ENCODE peak calls at places on chromosomes 5 and 9, in seven cellular contexts. One of them, this sample, is unnamed.

GRCh38 chr5:147763791-147764525 is 18.6 kb downstream of the JAKMIP2 start:
- DNase-seq in AG10803: peak
- DNase-seq in epithelial cell of esophagus: no peak
- DNase-seq in cardiac muscle cell: no peak
- DNase-seq in GM10248: no peak
- DNase-seq in CD4-positive, alpha-beta T cell: no peak
- DNase-seq in MM.1S: no peak
- DNase-seq in this sample: no peak

GRCh38 chr9:91825422-91825821 is 124.6 kb downstream of the ROR2 start:
- DNase-seq in AG10803: peak
- DNase-seq in GM10248: no peak
- DNase-seq in CD4-positive, alpha-beta T cell: no peak
- DNase-seq in epithelial cell of esophagus: peak
- DNase-seq in cardiac muscle cell: no peak
- DNase-seq in MM.1S: no peak
- DNase-seq in this sample: no peak

GRCh38 chr9:12973702-12974101 is 198.9 kb downstream of the LURAP1L start:
- DNase-seq in cardiac muscle cell: no peak
- DNase-seq in AG10803: no peak
- DNase-seq in GM10248: no peak
- DNase-seq in epithelial cell of esophagus: peak
- DNase-seq in CD4-positive, alpha-beta T cell: no peak
- DNase-seq in MM.1S: no peak
- DNase-seq in this sample: no peak

GRCh38 chr5:61966558-61966957 is 339.4 kb upstream of the KIF2A start:
- DNase-seq in CD4-positive, alpha-beta T cell: no peak
- DNase-seq in MM.1S: no peak
- DNase-seq in epithelial cell of esophagus: no peak
- DNase-seq in cardiac muscle cell: no peak
- DNase-seq in GM10248: no peak
- DNase-seq in AG10803: no peak
- DNase-seq in this sample: no peak

GRCh38 chr5:165328856-165329255 is 1823.4 kb downstream of the MAT2B start:
- DNase-seq in AG10803: no peak
- DNase-seq in CD4-positive, alpha-beta T cell: no peak
- DNase-seq in epithelial cell of esophagus: peak
- DNase-seq in MM.1S: no peak
- DNase-seq in cardiac muscle cell: no peak
- DNase-seq in GM10248: no peak
- DNase-seq in this sample: no peak

GRCh38 chr5:949815-950560 is 57.3 kb downstream of the TRIP13 start:
- DNase-seq in epithelial cell of esophagus: no peak
- DNase-seq in CD4-positive, alpha-beta T cell: no peak
- DNase-seq in MM.1S: no peak
- DNase-seq in GM10248: no peak
- DNase-seq in AG10803: no peak
- DNase-seq in cardiac muscle cell: no peak
- DNase-seq in this sample: no peak

GRCh38 chr5:131792900-131793299 is 3.9 kb downstream of the FNIP1 start:
- DNase-seq in cardiac muscle cell: no peak
- DNase-seq in MM.1S: no peak
- DNase-seq in epithelial cell of esophagus: peak
- DNase-seq in GM10248: no peak
- DNase-seq in AG10803: no peak
- DNase-seq in CD4-positive, alpha-beta T cell: no peak
- DNase-seq in this sample: no peak

GRCh38 chr5:14595189-14595588 is 13.6 kb downstream of the OTULINL start:
- DNase-seq in GM10248: peak
- DNase-seq in CD4-positive, alpha-beta T cell: no peak
- DNase-seq in epithelial cell of esophagus: no peak
- DNase-seq in AG10803: no peak
- DNase-seq in MM.1S: peak
- DNase-seq in cardiac muscle cell: no peak
- DNase-seq in this sample: no peak

GRCh38 chr5:181223041-181223728 is at the start of gene TRIM41:
- DNase-seq in AG10803: peak
- DNase-seq in cardiac muscle cell: peak
- DNase-seq in MM.1S: peak
- DNase-seq in CD4-positive, alpha-beta T cell: peak
- DNase-seq in GM10248: peak
- DNase-seq in epithelial cell of esophagus: peak
- DNase-seq in this sample: peak

GRCh38 chr9:131714161-131714646 is 25.7 kb downstream of the RAPGEF1 start:
- DNase-seq in GM10248: no peak
- DNase-seq in cardiac muscle cell: no peak
- DNase-seq in MM.1S: no peak
- DNase-seq in AG10803: peak
- DNase-seq in epithelial cell of esophagus: peak
- DNase-seq in CD4-positive, alpha-beta T cell: no peak
- DNase-seq in this sample: no peak

GRCh38 chr5:140338336-140338735 is 8.1 kb downstream of the HBEGF start:
- DNase-seq in MM.1S: no peak
- DNase-seq in epithelial cell of esophagus: peak
- DNase-seq in GM10248: no peak
- DNase-seq in CD4-positive, alpha-beta T cell: no peak
- DNase-seq in AG10803: peak
- DNase-seq in cardiac muscle cell: no peak
- DNase-seq in this sample: no peak

GRCh38 chr9:131618071-131618479 is 72.8 kb downstream of the PRRT1B start:
- DNase-seq in GM10248: no peak
- DNase-seq in epithelial cell of esophagus: peak
- DNase-seq in CD4-positive, alpha-beta T cell: no peak
- DNase-seq in MM.1S: no peak
- DNase-seq in AG10803: no peak
- DNase-seq in cardiac muscle cell: peak
- DNase-seq in this sample: no peak

GRCh38 chr5:179284751-179285191 is 60.5 kb downstream of the ADAMTS2 start:
- DNase-seq in epithelial cell of esophagus: no peak
- DNase-seq in CD4-positive, alpha-beta T cell: no peak
- DNase-seq in MM.1S: no peak
- DNase-seq in GM10248: no peak
- DNase-seq in AG10803: no peak
- DNase-seq in cardiac muscle cell: no peak
- DNase-seq in this sample: no peak

GRCh38 chr5:177427211-177427822 is 841 bp downstream of the GRK6 start:
- DNase-seq in cardiac muscle cell: no peak
- DNase-seq in CD4-positive, alpha-beta T cell: no peak
- DNase-seq in MM.1S: peak
- DNase-seq in epithelial cell of esophagus: no peak
- DNase-seq in AG10803: no peak
- DNase-seq in GM10248: no peak
- DNase-seq in this sample: no peak

GRCh38 chr9:36017278-36017677 is 19.4 kb upstream of the RECK start:
- DNase-seq in GM10248: no peak
- DNase-seq in epithelial cell of esophagus: no peak
- DNase-seq in cardiac muscle cell: no peak
- DNase-seq in MM.1S: no peak
- DNase-seq in CD4-positive, alpha-beta T cell: no peak
- DNase-seq in AG10803: no peak
- DNase-seq in this sample: no peak

GRCh38 chr9:123753669-123754307 is 176.1 kb downstream of the DENND1A start:
- DNase-seq in GM10248: no peak
- DNase-seq in MM.1S: peak
- DNase-seq in AG10803: no peak
- DNase-seq in epithelial cell of esophagus: peak
- DNase-seq in CD4-positive, alpha-beta T cell: no peak
- DNase-seq in cardiac muscle cell: no peak
- DNase-seq in this sample: no peak

GRCh38 chr5:67679184-67679855 is 482.7 kb upstream of the CD180 start:
- DNase-seq in CD4-positive, alpha-beta T cell: no peak
- DNase-seq in cardiac muscle cell: no peak
- DNase-seq in GM10248: no peak
- DNase-seq in MM.1S: peak
- DNase-seq in AG10803: no peak
- DNase-seq in epithelial cell of esophagus: no peak
- DNase-seq in this sample: no peak

GRCh38 chr5:115168829-115169391 is 798 bp downstream of the TRIM36 start:
- DNase-seq in MM.1S: peak
- DNase-seq in AG10803: no peak
- DNase-seq in CD4-positive, alpha-beta T cell: no peak
- DNase-seq in cardiac muscle cell: peak
- DNase-seq in GM10248: peak
- DNase-seq in epithelial cell of esophagus: peak
- DNase-seq in this sample: no peak

GRCh38 chr9:89777544-89777943 is 172.7 kb downstream of the GADD45G start:
- DNase-seq in cardiac muscle cell: no peak
- DNase-seq in AG10803: no peak
- DNase-seq in CD4-positive, alpha-beta T cell: no peak
- DNase-seq in GM10248: no peak
- DNase-seq in epithelial cell of esophagus: no peak
- DNase-seq in MM.1S: no peak
- DNase-seq in this sample: no peak

GRCh38 chr5:169631360-169631759 is 5.7 kb upstream of the DOCK2 start:
- DNase-seq in CD4-positive, alpha-beta T cell: no peak
- DNase-seq in MM.1S: no peak
- DNase-seq in epithelial cell of esophagus: no peak
- DNase-seq in AG10803: peak
- DNase-seq in GM10248: no peak
- DNase-seq in cardiac muscle cell: no peak
- DNase-seq in this sample: no peak

GRCh38 chr5:97501286-97501964 is 318.4 kb upstream of the RIOK2 start:
- DNase-seq in MM.1S: no peak
- DNase-seq in CD4-positive, alpha-beta T cell: no peak
- DNase-seq in epithelial cell of esophagus: peak
- DNase-seq in cardiac muscle cell: no peak
- DNase-seq in AG10803: no peak
- DNase-seq in GM10248: no peak
- DNase-seq in this sample: no peak

GRCh38 chr5:77774981-77775772 is 962 bp downstream of the TBCA start:
- DNase-seq in cardiac muscle cell: no peak
- DNase-seq in GM10248: no peak
- DNase-seq in MM.1S: no peak
- DNase-seq in epithelial cell of esophagus: no peak
- DNase-seq in AG10803: no peak
- DNase-seq in CD4-positive, alpha-beta T cell: no peak
- DNase-seq in this sample: no peak

GRCh38 chr9:119801311-119801710 is 432.1 kb upstream of the BRINP1 start:
- DNase-seq in CD4-positive, alpha-beta T cell: no peak
- DNase-seq in MM.1S: no peak
- DNase-seq in AG10803: peak
- DNase-seq in GM10248: no peak
- DNase-seq in cardiac muscle cell: no peak
- DNase-seq in epithelial cell of esophagus: no peak
- DNase-seq in this sample: no peak

GRCh38 chr9:119803679-119804078 is 434.4 kb upstream of the BRINP1 start:
- DNase-seq in AG10803: no peak
- DNase-seq in GM10248: no peak
- DNase-seq in cardiac muscle cell: no peak
- DNase-seq in epithelial cell of esophagus: no peak
- DNase-seq in MM.1S: no peak
- DNase-seq in CD4-positive, alpha-beta T cell: no peak
- DNase-seq in this sample: no peak

GRCh38 chr9:119802621-119803020 is 433.4 kb upstream of the BRINP1 start:
- DNase-seq in GM10248: no peak
- DNase-seq in AG10803: peak
- DNase-seq in cardiac muscle cell: no peak
- DNase-seq in epithelial cell of esophagus: no peak
- DNase-seq in CD4-positive, alpha-beta T cell: no peak
- DNase-seq in MM.1S: no peak
- DNase-seq in this sample: peak

DNA sequence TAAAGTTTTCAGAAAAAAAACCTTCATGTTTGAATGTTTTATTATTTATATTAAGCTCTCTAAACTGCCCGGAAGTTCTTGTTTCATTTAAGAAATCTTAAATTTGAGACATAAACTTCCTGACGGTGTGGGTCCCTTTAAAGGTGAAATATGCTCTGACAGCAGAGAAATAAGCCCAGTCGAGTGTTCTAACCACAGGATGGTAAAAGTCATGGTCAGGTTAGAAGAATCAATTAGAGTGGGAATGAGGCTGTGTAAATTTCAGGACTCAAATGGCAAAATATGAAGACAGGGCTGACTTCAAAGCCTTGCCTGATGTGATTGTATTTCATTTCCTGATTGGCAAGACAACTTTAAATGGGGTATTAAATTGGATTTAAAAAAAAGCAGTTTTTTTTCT is 432.9 kb upstream of the BRINP1 start:
- DNase-seq in AG10803: no peak
- DNase-seq in GM10248: no peak
- DNase-seq in epithelial cell of esophagus: no peak
- DNase-seq in MM.1S: no peak
- DNase-seq in CD4-positive, alpha-beta T cell: no peak
- DNase-seq in cardiac muscle cell: no peak
- DNase-seq in this sample: no peak
- TF ChIP-seq CTCF in AG10803: no peak
- TF ChIP-seq CTCF in GM10248: no peak
- TF ChIP-seq CTCF in epithelial cell of esophagus: no peak
- TF ChIP-seq CTCF in MM.1S: no peak
- TF ChIP-seq CTCF in CD4-positive, alpha-beta T cell: no peak
- TF ChIP-seq CTCF in cardiac muscle cell: no peak
- TF ChIP-seq CTCF in this sample: no peak

GRCh38 chr5:173556142-173557028 is 60.1 kb downstream of the BOD1 start:
- DNase-seq in CD4-positive, alpha-beta T cell: no peak
- DNase-seq in MM.1S: no peak
- DNase-seq in AG10803: no peak
- DNase-seq in cardiac muscle cell: no peak
- DNase-seq in epithelial cell of esophagus: no peak
- DNase-seq in GM10248: no peak
- DNase-seq in this sample: no peak
- TF ChIP-seq CTCF in CD4-positive, alpha-beta T cell: no peak
- TF ChIP-seq CTCF in MM.1S: no peak
- TF ChIP-seq CTCF in AG10803: no peak
- TF ChIP-seq CTCF in cardiac muscle cell: no peak
- TF ChIP-seq CTCF in epithelial cell of esophagus: no peak
- TF ChIP-seq CTCF in GM10248: no peak
- TF ChIP-seq CTCF in this sample: no peak

GRCh38 chr9:75198436-75198835 is 110.1 kb downstream of the OSTF1 start:
- DNase-seq in epithelial cell of esophagus: no peak
- DNase-seq in MM.1S: no peak
- DNase-seq in cardiac muscle cell: no peak
- DNase-seq in GM10248: no peak
- DNase-seq in CD4-positive, alpha-beta T cell: no peak
- DNase-seq in AG10803: no peak
- DNase-seq in this sample: no peak
- TF ChIP-seq CTCF in epithelial cell of esophagus: no peak
- TF ChIP-seq CTCF in MM.1S: peak
- TF ChIP-seq CTCF in cardiac muscle cell: no peak
- TF ChIP-seq CTCF in GM10248: no peak
- TF ChIP-seq CTCF in CD4-positive, alpha-beta T cell: no peak
- TF ChIP-seq CTCF in AG10803: no peak
- TF ChIP-seq CTCF in this sample: no peak

GRCh38 chr9:19410195-19410503 is 1.3 kb downstream of the ACER2 start:
- DNase-seq in MM.1S: no peak
- DNase-seq in epithelial cell of esophagus: no peak
- DNase-seq in cardiac muscle cell: no peak
- DNase-seq in CD4-positive, alpha-beta T cell: no peak
- DNase-seq in AG10803: no peak
- DNase-seq in GM10248: no peak
- DNase-seq in this sample: no peak

GRCh38 chr9:19409406-19410194 is 791 bp downstream of the ACER2 start:
- DNase-seq in MM.1S: no peak
- DNase-seq in GM10248: peak
- DNase-seq in CD4-positive, alpha-beta T cell: no peak
- DNase-seq in epithelial cell of esophagus: peak
- DNase-seq in AG10803: no peak
- DNase-seq in cardiac muscle cell: peak
- DNase-seq in this sample: peak

GRCh38 chr9:19410594-19410993 is 1.8 kb downstream of the ACER2 start:
- DNase-seq in GM10248: no peak
- DNase-seq in CD4-positive, alpha-beta T cell: no peak
- DNase-seq in MM.1S: no peak
- DNase-seq in cardiac muscle cell: no peak
- DNase-seq in epithelial cell of esophagus: no peak
- DNase-seq in AG10803: no peak
- DNase-seq in this sample: no peak

GRCh38 chr9:19408316-19408692 is 505 bp upstream of the ACER2 start:
- DNase-seq in AG10803: no peak
- DNase-seq in CD4-positive, alpha-beta T cell: no peak
- DNase-seq in epithelial cell of esophagus: no peak
- DNase-seq in MM.1S: no peak
- DNase-seq in GM10248: peak
- DNase-seq in cardiac muscle cell: no peak
- DNase-seq in this sample: no peak

GRCh38 chr9:19408693-19409405 is at the start of gene ACER2:
- DNase-seq in cardiac muscle cell: peak
- DNase-seq in AG10803: peak
- DNase-seq in GM10248: peak
- DNase-seq in MM.1S: peak
- DNase-seq in CD4-positive, alpha-beta T cell: peak
- DNase-seq in epithelial cell of esophagus: peak
- DNase-seq in this sample: peak
- TF ChIP-seq CTCF in cardiac muscle cell: peak
- TF ChIP-seq CTCF in AG10803: peak
- TF ChIP-seq CTCF in GM10248: peak
- TF ChIP-seq CTCF in MM.1S: peak
- TF ChIP-seq CTCF in CD4-positive, alpha-beta T cell: no peak
- TF ChIP-seq CTCF in epithelial cell of esophagus: no peak
- TF ChIP-seq CTCF in this sample: no peak